ENCODE peak calls at places on chromosomes 7 and 10, in nine cellular contexts. D, U, C, N, X, M, E, J and P are unnamed samples.
A peak's percentile ranks its signal among the peaks of the same experiment; 100 is the strongest.

GRCh38 chr10:71250405-71250804 is 38.0 kb downstream of the UNC5B start:
- DNase-seq in D (no peak), U (no peak), C (no peak), N (no peak), X (no peak), M (no peak), E (no peak), J (no peak), P (no peak)

GRCh38 chr7:81676105-81676811 is 93.6 kb downstream of the HGF start:
- DNase-seq in D (no peak), U (no peak), C (peak; percentile 18), N (no peak), X (no peak), M (no peak), E (no peak), J (no peak), P (no peak)

GRCh38 chr7:113131367-113131766 is 13.0 kb upstream of the SMIM30 start:
- DNase-seq in D (no peak), U (no peak), C (no peak), N (no peak), X (no peak), M (no peak), E (no peak), J (no peak), P (no peak)

GRCh38 chr7:46205478-46205877 is 284.4 kb upstream of the IGFBP3 start:
- DNase-seq in D (no peak), U (no peak), C (no peak), N (no peak), X (no peak), M (peak; percentile 41), E (no peak), J (no peak), P (no peak)

GRCh38 chr7:150379590-150380379 is 655 bp downstream of the ZNF775 start:
- DNase-seq in D (no peak), U (peak; percentile 21), C (no peak), N (no peak), X (peak; percentile 77), M (peak; percentile 71), E (no peak), J (no peak), P (peak; percentile 31)

GRCh38 chr10:102241037-102241443 is 272 bp downstream of the PITX3 start:
- DNase-seq in D (no peak), U (no peak), C (no peak), N (no peak), X (peak; percentile 68), M (no peak), E (no peak), J (no peak), P (no peak)

GRCh38 chr10:126908729-126909526 is 3.7 kb downstream of the DOCK1 start:
- DNase-seq in D (no peak), U (no peak), C (no peak), N (no peak), X (no peak), M (no peak), E (no peak), J (no peak), P (no peak)

GRCh38 chr7:148782757-148783456 is 84.2 kb downstream of the CUL1 start:
- DNase-seq in D (no peak), U (no peak), C (no peak), N (no peak), X (no peak), M (peak; percentile 31), E (no peak), J (no peak), P (no peak)

GRCh38 chr7:139035588-139036353 is at the start of gene ZC3HAV1L:
- DNase-seq in D (no peak), U (peak; percentile 70), C (peak; percentile 67), N (no peak), X (peak; percentile 94), M (peak; percentile 75), E (peak; percentile 16), J (peak; percentile 77), P (peak; percentile 43)